ENCODE peak calls at places on chromosome 21, in ten cellular contexts. One of them, this sample, is unnamed.

GRCh38 chr21:41627428-41627827 is 119.5 kb upstream of the TMPRSS2 start:
- DNase-seq in glutamatergic neuron: no peak
- DNase-seq in Peyer's patch: no peak
- DNase-seq in CD4-positive, alpha-beta T cell: no peak
- DNase-seq in testis: no peak
- DNase-seq in HFF-Myc: peak; percentile 74
- DNase-seq in cardiac muscle cell: no peak
- DNase-seq in heart right ventricle: no peak
- DNase-seq in RWPE1: no peak
- DNase-seq in epithelial cell of esophagus: peak; percentile 82
- DNase-seq in this sample: no peak

GRCh38 chr21:42193131-42193671 is 25.7 kb upstream of the ABCG1 start:
- DNase-seq in Peyer's patch: no peak
- DNase-seq in epithelial cell of esophagus: peak; percentile 36
- DNase-seq in RWPE1: no peak
- DNase-seq in cardiac muscle cell: peak; percentile 40
- DNase-seq in CD4-positive, alpha-beta T cell: peak; percentile 65
- DNase-seq in heart right ventricle: no peak
- DNase-seq in glutamatergic neuron: no peak
- DNase-seq in testis: no peak
- DNase-seq in HFF-Myc: no peak
- DNase-seq in this sample: no peak

GRCh38 chr21:41426656-41427311 is 745 bp downstream of the MX1 start:
- DNase-seq in Peyer's patch: no peak
- DNase-seq in RWPE1: no peak
- DNase-seq in CD4-positive, alpha-beta T cell: no peak
- DNase-seq in testis: peak; percentile 13
- DNase-seq in cardiac muscle cell: no peak
- DNase-seq in heart right ventricle: no peak
- DNase-seq in epithelial cell of esophagus: no peak
- DNase-seq in glutamatergic neuron: no peak
- DNase-seq in HFF-Myc: no peak
- DNase-seq in this sample: no peak

GRCh38 chr21:43210454-43211084 is 41.8 kb downstream of the CRYAA start:
- DNase-seq in CD4-positive, alpha-beta T cell: no peak
- DNase-seq in RWPE1: no peak
- DNase-seq in heart right ventricle: no peak
- DNase-seq in HFF-Myc: no peak
- DNase-seq in glutamatergic neuron: no peak
- DNase-seq in cardiac muscle cell: no peak
- DNase-seq in testis: peak; percentile 8
- DNase-seq in Peyer's patch: no peak
- DNase-seq in epithelial cell of esophagus: no peak
- DNase-seq in this sample: no peak

GRCh38 chr21:27062441-27062840 is 95.6 kb upstream of the ADAMTS5 start:
- DNase-seq in HFF-Myc: no peak
- DNase-seq in heart right ventricle: no peak
- DNase-seq in epithelial cell of esophagus: no peak
- DNase-seq in testis: no peak
- DNase-seq in RWPE1: no peak
- DNase-seq in Peyer's patch: no peak
- DNase-seq in CD4-positive, alpha-beta T cell: no peak
- DNase-seq in glutamatergic neuron: no peak
- DNase-seq in cardiac muscle cell: no peak
- DNase-seq in this sample: no peak

GRCh38 chr21:38802050-38803026 is 3.4 kb upstream of the ETS2 start:
- DNase-seq in cardiac muscle cell: no peak
- DNase-seq in heart right ventricle: no peak
- DNase-seq in CD4-positive, alpha-beta T cell: no peak
- DNase-seq in glutamatergic neuron: no peak
- DNase-seq in RWPE1: no peak
- DNase-seq in epithelial cell of esophagus: peak; percentile 60
- DNase-seq in testis: no peak
- DNase-seq in Peyer's patch: peak; percentile 66
- DNase-seq in HFF-Myc: no peak
- DNase-seq in this sample: no peak

GRCh38 chr21:35323947-35324346 is 274.8 kb upstream of the RUNX1 start:
- DNase-seq in cardiac muscle cell: peak; percentile 63
- DNase-seq in CD4-positive, alpha-beta T cell: no peak
- DNase-seq in RWPE1: no peak
- DNase-seq in HFF-Myc: no peak
- DNase-seq in Peyer's patch: no peak
- DNase-seq in heart right ventricle: peak; percentile 16
- DNase-seq in glutamatergic neuron: no peak
- DNase-seq in testis: peak; percentile 70
- DNase-seq in epithelial cell of esophagus: no peak
- DNase-seq in this sample: no peak

GRCh38 chr21:34510148-34511142 is 1.6 kb downstream of the KCNE1 start:
- DNase-seq in HFF-Myc: no peak
- DNase-seq in Peyer's patch: peak; percentile 89
- DNase-seq in heart right ventricle: peak; percentile 81
- DNase-seq in glutamatergic neuron: peak; percentile 56
- DNase-seq in RWPE1: no peak
- DNase-seq in cardiac muscle cell: peak; percentile 83
- DNase-seq in CD4-positive, alpha-beta T cell: no peak
- DNase-seq in testis: peak; percentile 81
- DNase-seq in epithelial cell of esophagus: peak; percentile 84
- DNase-seq in this sample: no peak

GRCh38 chr21:31557421-31557955 is 102.0 kb upstream of the SOD1 start:
- DNase-seq in glutamatergic neuron: peak; percentile 41
- DNase-seq in testis: peak; percentile 39
- DNase-seq in CD4-positive, alpha-beta T cell: peak; percentile 3
- DNase-seq in Peyer's patch: no peak
- DNase-seq in cardiac muscle cell: no peak
- DNase-seq in heart right ventricle: no peak
- DNase-seq in HFF-Myc: no peak
- DNase-seq in epithelial cell of esophagus: no peak
- DNase-seq in RWPE1: no peak
- DNase-seq in this sample: no peak

GRCh38 chr21:32921632-32922230 is 104.0 kb upstream of the OLIG2 start:
- DNase-seq in epithelial cell of esophagus: peak; percentile 11
- DNase-seq in CD4-positive, alpha-beta T cell: peak; percentile 36
- DNase-seq in Peyer's patch: no peak
- DNase-seq in RWPE1: no peak
- DNase-seq in HFF-Myc: no peak
- DNase-seq in glutamatergic neuron: peak; percentile 50
- DNase-seq in cardiac muscle cell: no peak
- DNase-seq in testis: peak; percentile 64
- DNase-seq in heart right ventricle: no peak
- DNase-seq in this sample: no peak

GRCh38 chr21:16913010-16913409 is 599.8 kb upstream of the CXADR start:
- DNase-seq in heart right ventricle: no peak
- DNase-seq in HFF-Myc: no peak
- DNase-seq in epithelial cell of esophagus: peak; percentile 59
- DNase-seq in Peyer's patch: no peak
- DNase-seq in RWPE1: no peak
- DNase-seq in testis: no peak
- DNase-seq in CD4-positive, alpha-beta T cell: no peak
- DNase-seq in glutamatergic neuron: peak; percentile 16
- DNase-seq in cardiac muscle cell: no peak
- DNase-seq in this sample: no peak

GRCh38 chr21:33314096-33314495 is 10.7 kb upstream of the IFNAR1 start:
- DNase-seq in Peyer's patch: no peak
- DNase-seq in cardiac muscle cell: peak; percentile 79
- DNase-seq in heart right ventricle: no peak
- DNase-seq in glutamatergic neuron: no peak
- DNase-seq in RWPE1: no peak
- DNase-seq in HFF-Myc: no peak
- DNase-seq in CD4-positive, alpha-beta T cell: no peak
- DNase-seq in epithelial cell of esophagus: no peak
- DNase-seq in testis: no peak
- DNase-seq in this sample: no peak

GRCh38 chr21:38494688-38495087 is 3.6 kb downstream of the ERG start:
- DNase-seq in testis: no peak
- DNase-seq in heart right ventricle: no peak
- DNase-seq in HFF-Myc: no peak
- DNase-seq in Peyer's patch: no peak
- DNase-seq in glutamatergic neuron: no peak
- DNase-seq in RWPE1: no peak
- DNase-seq in cardiac muscle cell: no peak
- DNase-seq in CD4-positive, alpha-beta T cell: no peak
- DNase-seq in epithelial cell of esophagus: no peak
- DNase-seq in this sample: no peak

GRCh38 chr21:31515253-31515652 is 144.2 kb upstream of the SOD1 start:
- DNase-seq in Peyer's patch: no peak
- DNase-seq in testis: no peak
- DNase-seq in epithelial cell of esophagus: no peak
- DNase-seq in heart right ventricle: no peak
- DNase-seq in HFF-Myc: no peak
- DNase-seq in RWPE1: no peak
- DNase-seq in cardiac muscle cell: no peak
- DNase-seq in glutamatergic neuron: no peak
- DNase-seq in CD4-positive, alpha-beta T cell: no peak
- DNase-seq in this sample: no peak

GRCh38 chr21:27954806-27955205 is 987.9 kb upstream of the ADAMTS5 start:
- DNase-seq in heart right ventricle: no peak
- DNase-seq in testis: no peak
- DNase-seq in epithelial cell of esophagus: no peak
- DNase-seq in CD4-positive, alpha-beta T cell: no peak
- DNase-seq in RWPE1: no peak
- DNase-seq in cardiac muscle cell: no peak
- DNase-seq in glutamatergic neuron: no peak
- DNase-seq in Peyer's patch: no peak
- DNase-seq in HFF-Myc: peak; percentile 56
- DNase-seq in this sample: peak; percentile 52

GRCh38 chr21:37914211-37914900 is 1.9 kb downstream of the KCNJ6 start:
- DNase-seq in HFF-Myc: no peak
- DNase-seq in Peyer's patch: no peak
- DNase-seq in glutamatergic neuron: peak; percentile 28
- DNase-seq in cardiac muscle cell: peak; percentile 2
- DNase-seq in epithelial cell of esophagus: peak; percentile 33
- DNase-seq in heart right ventricle: no peak
- DNase-seq in CD4-positive, alpha-beta T cell: peak; percentile 4
- DNase-seq in testis: peak; percentile 30
- DNase-seq in RWPE1: peak; percentile 46
- DNase-seq in this sample: no peak

GRCh38 chr21:30831194-30831765 is 1.7 kb upstream of the KRTAP7-1 start:
- DNase-seq in RWPE1: no peak
- DNase-seq in HFF-Myc: peak; percentile 2
- DNase-seq in cardiac muscle cell: peak; percentile 0
- DNase-seq in Peyer's patch: no peak
- DNase-seq in heart right ventricle: no peak
- DNase-seq in glutamatergic neuron: peak; percentile 55
- DNase-seq in testis: peak; percentile 71
- DNase-seq in CD4-positive, alpha-beta T cell: no peak
- DNase-seq in epithelial cell of esophagus: peak; percentile 17
- DNase-seq in this sample: no peak

GRCh38 chr21:38986460-38987395 is 181.0 kb downstream of the ETS2 start:
- DNase-seq in cardiac muscle cell: no peak
- DNase-seq in epithelial cell of esophagus: no peak
- DNase-seq in RWPE1: no peak
- DNase-seq in heart right ventricle: no peak
- DNase-seq in CD4-positive, alpha-beta T cell: no peak
- DNase-seq in HFF-Myc: no peak
- DNase-seq in glutamatergic neuron: no peak
- DNase-seq in testis: no peak
- DNase-seq in Peyer's patch: no peak
- DNase-seq in this sample: no peak

GRCh38 chr21:15037894-15038293 is 26.9 kb downstream of the NRIP1 start:
- DNase-seq in testis: no peak
- DNase-seq in heart right ventricle: no peak
- DNase-seq in HFF-Myc: no peak
- DNase-seq in Peyer's patch: no peak
- DNase-seq in epithelial cell of esophagus: no peak
- DNase-seq in CD4-positive, alpha-beta T cell: no peak
- DNase-seq in cardiac muscle cell: no peak
- DNase-seq in RWPE1: no peak
- DNase-seq in glutamatergic neuron: no peak
- DNase-seq in this sample: no peak
- TF ChIP-seq CTCF in testis: no peak
- TF ChIP-seq CTCF in heart right ventricle: no peak
- TF ChIP-seq CTCF in HFF-Myc: no peak
- TF ChIP-seq CTCF in Peyer's patch: no peak
- TF ChIP-seq CTCF in epithelial cell of esophagus: no peak
- TF ChIP-seq CTCF in CD4-positive, alpha-beta T cell: no peak
- TF ChIP-seq CTCF in cardiac muscle cell: no peak
- TF ChIP-seq CTCF in RWPE1: no peak
- TF ChIP-seq CTCF in glutamatergic neuron: no peak
- TF ChIP-seq CTCF in this sample: no peak

GRCh38 chr21:40324389-40324788 is 457.2 kb downstream of the PCP4 start:
- DNase-seq in testis: no peak
- DNase-seq in HFF-Myc: no peak
- DNase-seq in glutamatergic neuron: no peak
- DNase-seq in epithelial cell of esophagus: no peak
- DNase-seq in heart right ventricle: no peak
- DNase-seq in RWPE1: no peak
- DNase-seq in CD4-positive, alpha-beta T cell: no peak
- DNase-seq in Peyer's patch: no peak
- DNase-seq in cardiac muscle cell: no peak
- DNase-seq in this sample: no peak
- TF ChIP-seq CTCF in testis: no peak
- TF ChIP-seq CTCF in HFF-Myc: no peak
- TF ChIP-seq CTCF in glutamatergic neuron: no peak
- TF ChIP-seq CTCF in epithelial cell of esophagus: no peak
- TF ChIP-seq CTCF in heart right ventricle: no peak
- TF ChIP-seq CTCF in RWPE1: no peak
- TF ChIP-seq CTCF in CD4-positive, alpha-beta T cell: no peak
- TF ChIP-seq CTCF in Peyer's patch: no peak
- TF ChIP-seq CTCF in cardiac muscle cell: no peak
- TF ChIP-seq CTCF in this sample: no peak

GRCh38 chr21:36860736-36861594 is 105.5 kb downstream of the HLCS start:
- DNase-seq in HFF-Myc: no peak
- DNase-seq in Peyer's patch: no peak
- DNase-seq in RWPE1: peak; percentile 80
- DNase-seq in epithelial cell of esophagus: peak; percentile 87
- DNase-seq in heart right ventricle: no peak
- DNase-seq in testis: no peak
- DNase-seq in cardiac muscle cell: peak; percentile 75
- DNase-seq in glutamatergic neuron: no peak
- DNase-seq in CD4-positive, alpha-beta T cell: no peak
- DNase-seq in this sample: peak; percentile 29
- TF ChIP-seq CTCF in HFF-Myc: no peak
- TF ChIP-seq CTCF in Peyer's patch: no peak
- TF ChIP-seq CTCF in RWPE1: no peak
- TF ChIP-seq CTCF in epithelial cell of esophagus: no peak
- TF ChIP-seq CTCF in heart right ventricle: no peak
- TF ChIP-seq CTCF in testis: no peak
- TF ChIP-seq CTCF in cardiac muscle cell: no peak
- TF ChIP-seq CTCF in glutamatergic neuron: no peak
- TF ChIP-seq CTCF in CD4-positive, alpha-beta T cell: no peak
- TF ChIP-seq CTCF in this sample: no peak

GRCh38 chr21:29105218-29105617 is 25.2 kb upstream of the MAP3K7CL start:
- DNase-seq in glutamatergic neuron: no peak
- DNase-seq in cardiac muscle cell: peak; percentile 44
- DNase-seq in Peyer's patch: no peak
- DNase-seq in heart right ventricle: no peak
- DNase-seq in HFF-Myc: no peak
- DNase-seq in epithelial cell of esophagus: peak; percentile 91
- DNase-seq in testis: no peak
- DNase-seq in RWPE1: peak; percentile 54
- DNase-seq in CD4-positive, alpha-beta T cell: no peak
- DNase-seq in this sample: no peak

GRCh38 chr21:29104239-29104708 is 26.2 kb upstream of the MAP3K7CL start:
- DNase-seq in HFF-Myc: no peak
- DNase-seq in epithelial cell of esophagus: peak; percentile 3
- DNase-seq in heart right ventricle: no peak
- DNase-seq in CD4-positive, alpha-beta T cell: no peak
- DNase-seq in testis: no peak
- DNase-seq in Peyer's patch: no peak
- DNase-seq in glutamatergic neuron: no peak
- DNase-seq in cardiac muscle cell: no peak
- DNase-seq in RWPE1: no peak
- DNase-seq in this sample: no peak

GRCh38 chr21:29098156-29098555 is 24.7 kb upstream of the CCT8 start:
- DNase-seq in glutamatergic neuron: no peak
- DNase-seq in testis: no peak
- DNase-seq in Peyer's patch: no peak
- DNase-seq in cardiac muscle cell: no peak
- DNase-seq in CD4-positive, alpha-beta T cell: no peak
- DNase-seq in heart right ventricle: no peak
- DNase-seq in epithelial cell of esophagus: no peak
- DNase-seq in RWPE1: no peak
- DNase-seq in HFF-Myc: no peak
- DNase-seq in this sample: no peak

GRCh38 chr21:29102791-29103257 is 27.6 kb upstream of the MAP3K7CL start:
- DNase-seq in glutamatergic neuron: no peak
- DNase-seq in epithelial cell of esophagus: no peak
- DNase-seq in CD4-positive, alpha-beta T cell: no peak
- DNase-seq in cardiac muscle cell: no peak
- DNase-seq in heart right ventricle: no peak
- DNase-seq in RWPE1: no peak
- DNase-seq in testis: no peak
- DNase-seq in Peyer's patch: no peak
- DNase-seq in HFF-Myc: no peak
- DNase-seq in this sample: no peak
- TF ChIP-seq CTCF in glutamatergic neuron: no peak
- TF ChIP-seq CTCF in epithelial cell of esophagus: no peak
- TF ChIP-seq CTCF in CD4-positive, alpha-beta T cell: no peak
- TF ChIP-seq CTCF in cardiac muscle cell: no peak
- TF ChIP-seq CTCF in heart right ventricle: no peak
- TF ChIP-seq CTCF in RWPE1: no peak
- TF ChIP-seq CTCF in testis: no peak
- TF ChIP-seq CTCF in Peyer's patch: no peak
- TF ChIP-seq CTCF in HFF-Myc: no peak
- TF ChIP-seq CTCF in this sample: no peak